ENCODE peak calls at places on chromosomes 5 and 9, in six cellular contexts. M, W, G, J, Z and S are unnamed samples.

GRCh38 chr5:370959-371810 is 49.7 kb downstream of the AHRR start:
- DNase-seq in G (no peak), Z (peak; percentile 44), M (no peak), W (no peak), J (no peak), S (peak; percentile 55)

GRCh38 chr5:41519801-41520200 is 9.4 kb upstream of the PLCXD3 start:
- DNase-seq in W (no peak), M (no peak), Z (no peak), G (no peak), J (no peak), S (no peak)

GRCh38 chr9:120913673-120914266 is 12.8 kb downstream of the TRAF1 start:
- DNase-seq in W (no peak), G (no peak), M (peak; percentile 67), J (no peak), Z (peak; percentile 87), S (no peak)

GRCh38 chr9:127114606-127115005 is 7.8 kb downstream of the ANGPTL2 start:
- DNase-seq in Z (no peak), W (no peak), G (no peak), M (no peak), J (no peak), S (no peak)

GRCh38 chr9:2494571-2494970 is 127.0 kb upstream of the VLDLR start:
- DNase-seq in M (no peak), W (peak; percentile 56), Z (peak; percentile 67), G (no peak), J (no peak), S (no peak)

GRCh38 chr9:137371521-137371941 is 51.4 kb downstream of the EXD3 start:
- DNase-seq in J (peak; percentile 78), W (no peak), G (no peak), M (no peak), Z (no peak), S (no peak)

GRCh38 chr5:38228914-38229313 is 29.4 kb upstream of the EGFLAM start:
- DNase-seq in Z (no peak), G (no peak), M (no peak), J (no peak), W (no peak), S (no peak)

GRCh38 chr9:110591526-110591925 is 12.0 kb upstream of the SVEP1 start:
- DNase-seq in W (no peak), Z (no peak), M (no peak), G (no peak), J (no peak), S (no peak)

GRCh38 chr9:32942755-32943460 is 58.5 kb downstream of the APTX start:
- DNase-seq in G (no peak), W (no peak), J (no peak), Z (no peak), M (peak; percentile 75), S (no peak)

GRCh38 chr9:136762915-136763648 is 1.2 kb downstream of the LCN15 start:
- DNase-seq in G (peak; percentile 14), W (no peak), J (no peak), Z (peak; percentile 97), M (peak; percentile 96), S (no peak)

GRCh38 chr9:25603106-25603505 is 75.1 kb downstream of the TUSC1 start:
- DNase-seq in G (no peak), Z (no peak), W (no peak), M (no peak), J (no peak), S (no peak)

GRCh38 chr5:109250533-109251329 is 159.0 kb downstream of the PJA2 start:
- DNase-seq in G (no peak), Z (no peak), M (no peak), W (no peak), J (no peak), S (peak; percentile 72)

GRCh38 chr5:138366556-138367382 is 14.3 kb downstream of the KDM3B start:
- DNase-seq in Z (no peak), G (no peak), M (no peak), J (no peak), W (no peak), S (no peak)

DNA sequence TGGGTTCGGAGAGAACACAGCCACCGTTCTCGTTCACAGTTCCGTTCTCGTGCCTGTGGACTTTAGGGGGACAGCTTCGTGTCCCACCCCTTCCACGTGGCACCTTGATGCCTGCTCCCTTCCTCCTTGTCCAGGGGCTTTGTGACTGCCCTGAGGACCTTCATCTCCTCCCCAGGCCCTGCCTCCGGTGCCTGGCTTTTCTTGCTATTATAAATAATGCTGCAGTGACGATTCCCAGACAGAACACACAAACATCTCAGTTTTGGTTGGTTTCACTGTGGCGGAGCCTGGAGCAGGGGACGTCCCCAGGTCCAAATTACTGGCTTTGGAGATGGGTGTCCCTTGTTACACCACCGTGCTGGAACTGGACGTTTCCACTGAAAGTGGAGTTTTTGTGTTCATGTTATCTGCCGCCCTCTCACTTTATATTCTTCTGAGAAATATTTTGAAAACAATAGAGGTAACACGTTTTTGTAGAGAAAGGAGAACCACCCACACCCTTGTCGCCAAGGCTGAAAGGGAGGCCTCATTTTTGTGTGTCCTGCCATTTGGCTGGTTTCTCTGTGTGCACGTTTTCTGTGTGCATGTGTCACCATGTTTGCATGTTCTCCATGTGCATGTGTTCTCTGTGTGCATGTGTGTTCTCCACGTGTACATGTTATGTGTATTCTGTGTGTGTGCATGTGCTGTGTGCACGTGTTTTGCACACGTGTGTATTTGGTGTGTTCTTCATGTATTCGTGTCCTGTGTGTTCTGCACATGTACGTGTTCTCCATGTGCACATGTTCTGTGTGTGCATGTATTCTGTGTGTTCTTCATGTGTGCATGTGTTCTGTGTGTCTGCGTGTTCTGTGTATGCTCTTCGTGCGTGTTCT is 24.2 kb downstream of the WNK2 start:
- DNase-seq in G (no peak), Z (no peak), M (no peak), W (no peak), J (no peak), S (no peak)
- H3K27ac ChIP-seq in G (no peak overlapping the region), Z (peak overlapping the region; percentile 75), M (no peak overlapping the region), W (no peak overlapping the region), J (peak overlapping the region; percentile 67), S (peak overlapping the region; percentile 79)

DNA sequence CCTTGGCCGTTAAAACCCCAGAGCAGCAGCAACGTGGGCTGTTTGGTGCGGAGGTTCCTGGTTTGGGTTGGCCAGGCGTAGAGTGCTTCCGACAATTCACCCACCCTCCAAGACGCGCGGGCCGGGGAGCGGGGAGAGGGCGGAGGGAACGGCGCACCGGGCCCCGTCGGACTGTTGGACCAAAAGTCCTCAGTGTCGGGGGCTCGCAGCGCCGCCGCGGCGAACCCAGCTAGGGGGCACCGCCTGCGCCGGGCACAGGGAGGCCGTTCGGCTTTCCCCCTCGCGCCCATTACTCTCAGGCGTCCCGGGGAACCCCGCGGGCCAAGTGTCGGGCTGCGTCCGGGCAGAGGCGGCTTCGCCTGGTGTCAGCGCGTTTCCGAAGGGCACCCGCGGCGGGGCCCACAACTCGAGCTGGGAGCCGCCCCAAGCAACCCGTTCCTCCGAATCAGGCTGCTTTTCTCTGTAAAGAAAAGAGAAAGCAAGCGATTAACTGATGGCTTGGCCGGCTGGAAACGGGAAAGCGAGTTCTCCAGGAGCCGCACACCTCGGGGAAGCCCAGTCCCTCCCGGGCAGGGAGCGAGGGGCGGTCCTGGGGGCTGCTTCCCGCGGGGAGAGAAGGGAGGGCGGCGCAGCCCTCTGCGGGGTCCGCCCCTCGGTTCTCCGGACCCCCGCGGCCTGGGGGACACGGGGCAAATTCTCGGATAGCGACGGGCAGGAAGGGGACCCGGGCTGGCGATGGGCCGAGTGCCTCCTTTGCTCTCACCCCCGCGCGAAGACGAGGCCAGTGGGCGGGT is 145.5 kb downstream of the ERCC6L2 start:
- DNase-seq in M (no peak), W (peak; percentile 8), Z (peak; percentile 76), J (no peak), G (no peak), S (peak; percentile 90)
- H3K27ac ChIP-seq in M (no peak overlapping the region), W (no peak overlapping the region), Z (no peak overlapping the region), J (peak overlapping the region; percentile 19), G (peak overlapping the region; percentile 74), S (peak overlapping the region; percentile 84)

GRCh38 chr5:10653751-10654400 is 90.0 kb downstream of the ANKRD33B start:
- DNase-seq in G (no peak), J (no peak), M (no peak), W (no peak), Z (no peak), S (no peak)

GRCh38 chr5:10652606-10653005 is 88.7 kb downstream of the ANKRD33B start:
- DNase-seq in Z (no peak), W (no peak), M (no peak), G (no peak), J (no peak), S (no peak)

GRCh38 chr5:10649518-10650410 is 85.9 kb downstream of the ANKRD33B start:
- DNase-seq in Z (peak; percentile 96), W (peak; percentile 14), J (no peak), M (no peak), G (no peak), S (no peak)

GRCh38 chr5:10653033-10653432 is 89.2 kb downstream of the ANKRD33B start:
- DNase-seq in W (no peak), G (no peak), J (no peak), M (no peak), Z (no peak), S (no peak)

DNA sequence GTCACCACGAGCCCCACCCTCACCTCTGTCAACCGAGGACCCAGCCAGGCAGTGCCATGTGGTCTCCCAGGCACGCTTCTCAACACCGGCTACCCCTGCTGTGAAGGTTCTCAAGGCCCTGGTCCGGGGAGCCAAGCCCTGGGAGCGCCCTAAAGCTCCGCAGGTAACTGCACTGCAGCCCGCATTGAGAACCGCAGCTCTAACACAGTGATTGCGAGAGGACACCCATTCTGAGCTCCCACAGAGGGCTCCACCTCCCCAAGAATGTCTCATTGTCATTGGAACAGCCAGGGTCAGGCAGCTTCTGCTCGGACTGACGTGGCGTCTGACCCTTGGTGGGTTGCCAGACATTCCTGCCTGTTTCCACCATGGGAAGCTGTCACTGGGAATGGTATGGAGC is 88.3 kb downstream of the ANKRD33B start:
- DNase-seq in Z (peak; percentile 46), W (peak; percentile 34), M (peak; percentile 42), G (no peak), J (no peak), S (no peak)
- H3K27ac ChIP-seq in Z (no peak overlapping the region), W (no peak overlapping the region), M (no peak overlapping the region), G (no peak overlapping the region), J (no peak overlapping the region), S (no peak overlapping the region)

GRCh38 chr5:61567337-61567736 is 235.3 kb downstream of the ZSWIM6 start:
- DNase-seq in J (no peak), Z (no peak), G (no peak), W (no peak), M (no peak), S (no peak)

GRCh38 chr5:61570767-61571166 is 238.7 kb downstream of the ZSWIM6 start:
- DNase-seq in Z (no peak), W (no peak), G (no peak), M (no peak), J (no peak), S (no peak)

GRCh38 chr5:61575103-61575502 is 243.0 kb downstream of the ZSWIM6 start:
- DNase-seq in M (peak; percentile 59), Z (no peak), J (no peak), W (peak; percentile 68), G (no peak), S (no peak)

GRCh38 chr5:61572959-61573358 is 240.9 kb downstream of the ZSWIM6 start:
- DNase-seq in W (no peak), J (no peak), G (no peak), M (no peak), Z (no peak), S (no peak)

GRCh38 chr5:61569353-61569752 is 237.3 kb downstream of the ZSWIM6 start:
- DNase-seq in G (no peak), Z (no peak), J (no peak), W (no peak), M (no peak), S (no peak)
- H3K27ac ChIP-seq in G (no peak overlapping the region), Z (no peak overlapping the region), J (no peak overlapping the region), W (no peak overlapping the region), M (no peak overlapping the region), S (no peak overlapping the region)